ENCODE peak calls at places on chromosome 19, in six cellular contexts. T is adrenal gland, P is ascending aorta, X is tibial nerve, A is left ventricle myocardium inferior, J is A549. Q is an unnamed sample. For H3K4me1, the result is how much of the 10 kb centered on the place peaks cover.

GRCh38 chr19:19306191-19306590 is 14.1 kb downstream of the SUGP1 start:
- DNase-seq in T (no peak), P (no peak), X (no peak), A (no peak), J (no peak), Q (no peak)

GRCh38 chr19:12858041-12858928 is 20.0 kb downstream of the MAST1 start:
- DNase-seq in T (no peak), P (no peak), X (no peak), A (no peak), J (no peak), Q (no peak)

GRCh38 chr19:3692141-3693029 is 7.9 kb downstream of the PIP5K1C start:
- DNase-seq in T (no peak), P (no peak), X (no peak), A (no peak), J (no peak), Q (no peak)

GRCh38 chr19:40616178-40616577 is 15.0 kb downstream of the LTBP4 start:
- DNase-seq in T (no peak), P (no peak), X (no peak), A (no peak), J (no peak), Q (no peak)

GRCh38 chr19:13492128-13492527 is 14.2 kb downstream of the CACNA1A start:
- DNase-seq in T (no peak), P (no peak), X (no peak), A (no peak), J (no peak), Q (no peak)

GRCh38 chr19:5079410-5079774 is 110.5 kb downstream of the KDM4B start:
- DNase-seq in T (no peak), P (no peak), X (no peak), A (no peak), J (no peak), Q (no peak)

GRCh38 chr19:15292140-15292539 is 40.2 kb downstream of the BRD4 start:
- DNase-seq in T (no peak), P (no peak), X (no peak), A (no peak), J (no peak), Q (no peak)

GRCh38 chr19:48997972-48998371 is 4.3 kb downstream of the RUVBL2 start:
- DNase-seq in T (no peak), P (no peak), X (no peak), A (no peak), J (peak), Q (peak)

GRCh38 chr19:16014923-16015804 is 61.1 kb upstream of the TPM4 start:
- DNase-seq in T (no peak), P (no peak), X (no peak), A (no peak), J (no peak), Q (no peak)

GRCh38 chr19:41373993-41374392 is 2.3 kb upstream of the TMEM91 start:
- DNase-seq in T (peak), P (no peak), X (peak), A (peak), J (no peak), Q (peak)

GRCh38 chr19:7254590-7254989 is 39.6 kb downstream of the INSR start:
- DNase-seq in T (peak), P (no peak), X (no peak), A (no peak), J (no peak), Q (no peak)

GRCh38 chr19:13727798-13728197 is 36.5 kb upstream of the MRI1 start:
- DNase-seq in T (no peak), P (no peak), X (no peak), A (no peak), J (no peak), Q (no peak)

GRCh38 chr19:13262450-13262849 is 112.2 kb downstream of the IER2 start:
- DNase-seq in T (no peak), P (no peak), X (no peak), A (no peak), J (peak), Q (peak)

GRCh38 chr19:12992729-12993128 is 2.5 kb upstream of the NFIX start:
- DNase-seq in T (no peak), P (no peak), X (no peak), A (no peak), J (no peak), Q (no peak)

GRCh38 chr19:56765107-56765506 is 75.4 kb downstream of the PEG3 start:
- DNase-seq in T (peak), P (no peak), X (no peak), A (peak), J (no peak), Q (peak)

GRCh38 chr19:31470229-31470939 is 121.1 kb upstream of the TSHZ3 start:
- DNase-seq in T (no peak), P (no peak), X (no peak), A (no peak), J (no peak), Q (no peak)

GRCh38 chr19:12202250-12202649 is 39.4 kb downstream of the ZNF136 start:
- DNase-seq in T (no peak), P (no peak), X (no peak), A (peak), J (no peak), Q (peak)

GRCh38 chr19:5131866-5132561 is 163.1 kb downstream of the KDM4B start:
- DNase-seq in T (no peak), P (no peak), X (no peak), A (no peak), J (no peak), Q (no peak)

GRCh38 chr19:35421362-35421761 is 26.7 kb upstream of the FFAR2 start:
- DNase-seq in T (no peak), P (no peak), X (no peak), A (no peak), J (no peak), Q (no peak)

GRCh38 chr19:39448271-39448670 is 2.9 kb downstream of the SUPT5H start:
- DNase-seq in T (no peak), P (no peak), X (no peak), A (no peak), J (no peak), Q (no peak)

GRCh38 chr19:46373573-46374359 is 26.9 kb downstream of the PPP5C start:
- DNase-seq in T (peak), P (peak), X (no peak), A (peak), J (peak), Q (peak)

GRCh38 chr19:10620786-10621185 is 4.6 kb upstream of the SLC44A2 start:
- DNase-seq in T (no peak), P (no peak), X (no peak), A (no peak), J (no peak), Q (no peak)

GRCh38 chr19:41870401-41870873 is 6.6 kb upstream of the CD79A start:
- DNase-seq in T (no peak), P (no peak), X (no peak), A (no peak), J (no peak), Q (peak)

GRCh38 chr19:16066611-16067104 is 9.6 kb upstream of the TPM4 start:
- DNase-seq in T (no peak), P (no peak), X (no peak), A (no peak), J (no peak), Q (no peak)

GRCh38 chr19:54336893-54337857 is 1.8 kb downstream of the LILRA4 start:
- DNase-seq in T (no peak), P (no peak), X (no peak), A (no peak), J (no peak), Q (no peak)

GRCh38 chr19:42184401-42184861 is 33.0 kb downstream of the DEDD2 start:
- DNase-seq in T (peak), P (no peak), X (peak), A (peak), J (peak), Q (peak)

GRCh38 chr19:44753932-44754742 is 5.6 kb downstream of the BCL3 start:
- DNase-seq in T (peak), P (peak), X (peak), A (peak), J (peak), Q (peak)

GRCh38 chr19:45768644-45769053 is 403 bp downstream of the SIX5 start:
- DNase-seq in T (no peak), P (no peak), X (no peak), A (peak), J (peak), Q (no peak)

GRCh38 chr19:14110650-14111049 is 6.9 kb downstream of the PRKACA start:
- DNase-seq in T (no peak), P (no peak), X (no peak), A (no peak), J (no peak), Q (no peak)

GRCh38 chr19:55390461-55390880 is 4.7 kb downstream of the RPL28 start:
- DNase-seq in T (no peak), P (no peak), X (no peak), A (no peak), J (no peak), Q (no peak)

GRCh38 chr19:42313096-42313839 is at the start of gene TMEM145:
- DNase-seq in T (peak), P (no peak), X (no peak), A (no peak), J (peak), Q (no peak)

GRCh38 chr19:6803036-6803404 is 30.5 kb downstream of the VAV1 start:
- DNase-seq in T (no peak), P (no peak), X (no peak), A (no peak), J (no peak), Q (peak)

GRCh38 chr19:47573076-47574026 is at the start of gene ZNF541:
- DNase-seq in T (peak), P (peak), X (peak), A (peak), J (no peak), Q (peak)

GRCh38 chr19:46080561-46080960 is 39.8 kb upstream of the IGFL4 start:
- DNase-seq in T (peak), P (no peak), X (no peak), A (no peak), J (no peak), Q (no peak)

DNA sequence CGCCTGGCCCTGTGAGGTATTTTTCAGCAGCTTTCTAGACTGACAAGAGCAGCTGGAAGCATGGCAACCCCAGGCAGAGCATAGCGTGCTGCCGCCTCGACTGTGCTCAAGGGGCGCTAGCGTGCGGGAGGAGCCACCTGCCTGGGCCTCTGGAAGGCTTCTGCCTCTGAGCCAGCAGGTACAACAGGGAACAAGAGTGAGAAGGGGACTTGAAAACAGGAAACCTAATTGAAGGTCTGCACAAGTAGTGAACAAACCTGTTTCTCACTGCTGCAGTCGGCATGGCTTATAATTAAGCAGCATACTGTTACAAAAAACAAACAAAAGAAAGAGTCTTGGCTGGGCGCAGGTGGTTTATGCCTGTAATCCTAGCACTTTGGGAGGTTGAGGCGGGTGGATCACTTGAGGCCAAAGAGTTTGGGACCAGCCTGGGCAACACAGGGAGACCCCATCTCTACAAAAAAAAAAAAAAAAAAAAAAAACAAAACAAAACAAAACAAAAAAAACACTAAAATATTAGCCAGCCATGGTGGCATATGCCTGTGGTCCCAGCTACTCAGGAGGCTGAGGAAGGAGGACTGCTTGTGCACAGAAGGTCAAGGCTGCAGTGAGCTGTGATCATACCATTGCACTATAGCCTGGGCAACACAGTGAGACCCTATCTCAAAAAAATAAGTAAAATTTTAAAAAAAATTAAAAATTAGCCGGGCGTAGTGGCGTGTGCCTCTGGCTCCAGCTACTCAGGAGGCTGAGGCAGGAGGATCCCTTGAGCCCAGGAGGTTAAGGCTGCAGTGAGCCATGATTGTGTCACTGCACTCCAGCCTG is 12.6 kb upstream of the GARRE1 start:
- DNase-seq in T (no peak), P (no peak), X (no peak), A (no peak), J (peak), Q (peak)
- TF ChIP-seq CTCF in T (no peak), P (no peak), X (no peak), A (no peak), J (peak), Q (peak)

DNA sequence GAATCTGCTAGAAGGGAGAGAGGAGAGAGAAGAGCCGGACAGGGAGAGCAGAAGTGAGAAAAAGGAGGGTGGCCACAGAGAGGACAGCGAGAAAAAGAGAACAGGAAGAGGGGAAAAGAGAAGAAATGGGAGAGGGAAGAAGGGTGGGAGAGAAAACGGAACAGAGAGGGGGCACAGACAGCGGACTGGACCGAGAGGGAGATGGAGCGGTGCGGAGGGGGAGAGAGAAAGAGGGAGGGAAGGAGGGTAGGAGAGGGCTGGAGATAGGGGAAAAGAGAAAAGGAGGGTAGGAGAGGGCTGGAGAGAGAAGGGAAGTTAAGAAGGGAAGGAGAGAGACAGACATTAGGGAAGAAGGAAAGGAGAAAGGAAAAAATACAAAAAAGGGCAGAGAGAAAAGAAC is 12.1 kb upstream of the GARIN5A start:
- DNase-seq in T (no peak), P (no peak), X (no peak), A (no peak), J (no peak), Q (no peak)
- H3K4me1 ChIP-seq in T (under half), P (under half), X (under half), A (under half), J (under half), Q (under half)

GRCh38 chr19:33249740-33250366 is 24.2 kb upstream of the SLC7A10 start:
- DNase-seq in T (no peak), P (no peak), X (no peak), A (no peak), J (no peak), Q (no peak)

GRCh38 chr19:33250500-33250899 is 24.9 kb upstream of the SLC7A10 start:
- DNase-seq in T (no peak), P (no peak), X (no peak), A (no peak), J (no peak), Q (no peak)

GRCh38 chr19:33248104-33248503 is 22.5 kb upstream of the SLC7A10 start:
- DNase-seq in T (no peak), P (no peak), X (no peak), A (no peak), J (no peak), Q (peak)

GRCh38 chr19:33248553-33248953 is 22.9 kb upstream of the SLC7A10 start:
- DNase-seq in T (no peak), P (no peak), X (no peak), A (no peak), J (no peak), Q (peak)

DNA sequence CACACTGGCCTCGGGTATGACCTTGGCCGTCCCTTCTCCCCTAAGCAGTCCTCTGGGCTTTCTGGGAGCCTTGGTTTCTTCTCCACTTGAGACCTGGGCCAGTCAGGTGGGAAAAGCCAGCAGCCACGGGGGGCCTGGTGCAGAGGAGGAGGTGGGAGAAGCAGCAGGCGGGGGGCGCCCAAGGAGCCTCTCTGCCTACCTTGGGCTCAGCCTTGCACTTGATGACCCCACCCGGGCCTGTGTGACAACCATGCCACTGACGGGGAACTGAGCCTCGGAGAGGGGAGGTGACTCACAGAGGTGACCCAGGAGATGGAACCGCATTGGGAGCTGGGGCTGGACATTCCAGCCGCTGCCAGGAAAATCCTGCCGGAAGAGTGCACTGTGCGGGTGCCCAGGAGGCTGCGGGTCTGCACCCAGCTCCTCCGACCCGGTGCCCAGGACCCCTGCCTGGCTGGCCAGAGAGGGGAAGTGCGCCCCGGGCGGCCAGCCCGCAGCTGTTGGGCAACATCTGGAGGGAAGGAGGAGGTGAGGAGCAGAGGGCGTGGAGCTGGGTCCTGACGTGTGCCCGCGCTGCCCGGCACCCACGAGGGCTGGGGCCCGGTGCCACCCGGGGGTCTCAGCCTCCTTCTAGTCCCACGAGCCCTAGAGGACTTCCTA is 23.4 kb upstream of the SLC7A10 start:
- DNase-seq in T (no peak), P (no peak), X (no peak), A (no peak), J (peak), Q (peak)
- TF ChIP-seq CTCF in T (peak), P (no peak), X (no peak), A (no peak), J (peak), Q (no peak)

DNA sequence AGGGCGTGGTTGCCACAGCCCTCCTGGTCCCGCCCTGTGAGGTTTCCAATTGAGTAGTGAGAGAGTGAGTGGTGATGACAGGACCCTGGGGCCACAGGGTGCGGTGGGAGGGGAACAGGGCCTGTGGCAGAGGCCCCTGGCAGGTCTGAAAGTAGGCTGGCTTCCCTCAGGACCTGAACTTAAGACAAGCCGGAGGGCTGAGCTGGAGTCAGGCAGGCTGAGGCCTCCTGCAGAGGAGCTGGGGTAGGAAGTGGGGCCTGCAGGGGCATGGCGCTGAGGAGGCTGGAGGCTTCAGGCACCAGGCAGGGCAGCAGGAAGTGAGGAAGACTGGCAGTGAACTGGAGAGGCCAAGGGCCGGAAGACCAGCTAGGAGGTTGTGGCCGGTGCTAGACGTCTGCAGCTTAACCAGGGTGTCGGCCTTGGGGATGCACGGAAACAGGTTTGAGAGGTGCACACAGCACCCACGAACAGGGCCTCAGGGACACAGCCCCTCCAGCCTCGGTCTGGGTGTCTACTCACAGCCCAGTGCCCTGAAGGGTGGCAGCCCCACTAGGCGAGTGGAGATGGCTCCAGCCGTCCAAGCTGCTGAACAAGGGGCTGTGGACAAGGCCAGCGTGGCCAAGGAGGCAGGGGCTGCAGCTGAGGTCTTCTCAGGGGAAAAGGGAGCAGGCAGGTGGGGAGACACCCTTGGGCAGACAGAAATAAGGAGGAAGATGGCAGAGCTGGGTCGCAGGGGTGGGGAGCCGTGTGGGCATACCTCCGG is 17.8 kb downstream of the POP4 start:
- DNase-seq in T (no peak), P (no peak), X (no peak), A (no peak), J (no peak), Q (no peak)
- H3K4me1 ChIP-seq in T (under half), P (under half), X (under half), A (under half), J (under half), Q (under half)

DNA sequence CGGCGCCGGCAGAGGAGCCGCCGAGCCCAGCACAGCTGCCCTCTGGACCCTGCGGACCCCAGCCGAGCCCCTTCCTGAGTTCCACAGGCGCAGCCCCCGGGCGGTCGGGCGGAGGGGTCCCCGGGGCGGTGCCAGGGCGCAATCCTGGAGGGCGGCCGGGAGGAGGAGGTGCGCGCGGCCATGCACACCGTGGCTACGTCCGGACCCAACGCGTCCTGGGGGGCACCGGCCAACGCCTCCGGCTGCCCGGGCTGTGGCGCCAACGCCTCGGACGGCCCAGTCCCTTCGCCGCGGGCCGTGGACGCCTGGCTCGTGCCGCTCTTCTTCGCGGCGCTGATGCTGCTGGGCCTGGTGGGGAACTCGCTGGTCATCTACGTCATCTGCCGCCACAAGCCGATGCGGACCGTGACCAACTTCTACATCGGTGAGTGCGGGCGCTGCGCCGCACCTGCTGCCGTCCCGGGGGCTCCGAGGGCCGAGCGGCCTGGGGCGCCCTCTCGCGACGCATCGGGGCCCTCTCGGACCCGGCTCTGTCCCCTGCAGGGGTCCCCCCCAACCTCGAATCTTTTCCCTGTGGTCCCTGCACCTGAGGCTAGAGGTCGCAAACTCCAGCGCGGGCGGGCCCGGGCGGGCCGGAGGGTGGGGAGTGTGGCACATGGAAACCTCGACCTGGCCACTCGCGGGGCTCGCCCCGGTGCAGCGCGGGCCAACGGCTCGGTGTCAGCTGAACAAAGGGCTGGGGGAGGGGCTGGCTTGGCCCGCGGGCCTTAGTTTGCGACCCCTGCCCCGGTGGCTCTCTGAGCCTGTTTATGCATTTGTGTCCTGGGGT is at the start of gene KISS1R:
- DNase-seq in T (no peak), P (no peak), X (no peak), A (no peak), J (peak), Q (peak)
- TF ChIP-seq CTCF in T (peak), P (peak), X (peak), A (peak), J (peak), Q (no peak)